ENCODE peak calls at places on chromosomes 4 and X, in seven cellular contexts. G, K, U, L, E, A and N are unnamed samples.

GRCh38 chr4:184649971-184650855 is 675 bp downstream of the PRIMPOL start:
- DNase-seq in A (no peak), K (no peak), E (peak; percentile 62), G (peak; percentile 26), U (peak; percentile 40), L (peak; percentile 7), N (peak; percentile 15)

GRCh38 chr4:661856-662761 is 12.0 kb downstream of the ATP5ME start:
- DNase-seq in G (no peak), E (no peak), L (no peak), U (no peak), K (no peak), A (no peak), N (no peak)

GRCh38 chr4:139622856-139623255 is 42.8 kb upstream of the MGST2 start:
- DNase-seq in A (no peak), L (no peak), K (no peak), U (no peak), E (no peak), G (no peak), N (no peak)

GRCh38 chr4:124804041-124804440 is 91.5 kb upstream of the ANKRD50 start:
- DNase-seq in K (no peak), L (no peak), E (no peak), A (no peak), U (no peak), G (no peak), N (no peak)

GRCh38 chrX:71543316-71543715 is 10.4 kb downstream of the OGT start:
- DNase-seq in G (no peak), K (no peak), A (peak; percentile 80), U (no peak), E (no peak), L (no peak), N (no peak)

GRCh38 chrX:71911023-71911730 is 532 bp downstream of the NHSL2 start:
- DNase-seq in E (peak; percentile 70), U (no peak), G (no peak), K (no peak), L (no peak), A (no peak), N (no peak)

GRCh38 chrX:154032653-154033052 is 13.0 kb upstream of the IRAK1 start:
- DNase-seq in A (no peak), G (no peak), L (no peak), U (no peak), K (no peak), E (no peak), N (no peak)

GRCh38 chr4:40596522-40596921 is 33.1 kb downstream of the RBM47 start:
- DNase-seq in A (no peak), U (no peak), G (no peak), L (no peak), E (no peak), K (no peak), N (no peak)

GRCh38 chrX:40171513-40172168 is 73.9 kb upstream of the BCOR start:
- DNase-seq in K (no peak), A (no peak), E (peak; percentile 69), L (no peak), U (no peak), G (no peak), N (no peak)

GRCh38 chr4:3877236-3877635 is 111.1 kb downstream of the ADRA2C start:
- DNase-seq in K (no peak), G (no peak), U (no peak), A (peak; percentile 4), E (no peak), L (no peak), N (no peak)

GRCh38 chr4:176525576-176525975 is 205.8 kb downstream of the SPCS3 start:
- DNase-seq in E (no peak), L (no peak), K (no peak), U (no peak), A (no peak), G (no peak), N (no peak)

GRCh38 chrX:68685722-68686683 is 38.5 kb downstream of the STARD8 start:
- DNase-seq in A (no peak), L (no peak), E (peak; percentile 60), K (no peak), U (no peak), G (no peak), N (no peak)

GRCh38 chrX:87805829-87806490 is 288.4 kb downstream of the KLHL4 start:
- DNase-seq in G (no peak), K (no peak), L (no peak), E (no peak), A (peak; percentile 68), U (no peak), N (no peak)

GRCh38 chrX:50054147-50054546 is 131.8 kb downstream of the CLCN5 start:
- DNase-seq in U (no peak), K (no peak), E (no peak), G (no peak), A (peak; percentile 61), L (no peak), N (no peak)

GRCh38 chr4:84389406-84389805 is 109.7 kb downstream of the NKX6-1 start:
- DNase-seq in K (no peak), E (no peak), G (no peak), U (no peak), L (no peak), A (no peak), N (peak; percentile 35)

GRCh38 chr4:5712931-5713330 is 1.9 kb downstream of the EVC start:
- DNase-seq in A (no peak), L (no peak), U (no peak), E (no peak), G (no peak), K (no peak), N (no peak)

GRCh38 chrX:4253092-4253491 is 539.6 kb upstream of the PRKX start:
- DNase-seq in G (no peak), U (no peak), K (no peak), L (no peak), E (no peak), A (no peak), N (no peak)

GRCh38 chr4:186724048-186724860 is 598 bp upstream of the FAT1 start:
- DNase-seq in K (peak; percentile 32), E (peak; percentile 76), G (no peak), L (no peak), A (no peak), U (no peak), N (no peak)

GRCh38 chrX:109643687-109644086 is 18.7 kb upstream of the KCNE5 start:
- DNase-seq in U (no peak), E (no peak), L (no peak), K (no peak), A (no peak), G (no peak), N (no peak)

GRCh38 chr4:180285796-180286195 is 1957.4 kb upstream of the TENM3 start:
- DNase-seq in U (no peak), L (no peak), K (no peak), A (no peak), G (no peak), E (no peak), N (no peak)

GRCh38 chr4:2793578-2793919 is 664 bp downstream of the SH3BP2 start:
- DNase-seq in G (no peak), U (peak; percentile 42), A (peak; percentile 75), K (no peak), L (no peak), E (peak; percentile 47), N (no peak)